ENCODE peak calls at places on chromosome 20, in six cellular contexts. E is CD4-positive, alpha-beta T cell; C is A673; A is endothelial cell; T is foreskin fibroblast; K is ascending aorta. P is an unnamed sample.
A peak's percentile ranks its signal among the peaks of the same experiment; 100 is the strongest.

GRCh38 chr20:45833030-45833882 is at the start of gene SNX21:
- DNase-seq in E (no peak), C (peak; percentile 67), A (peak; percentile 80), T (peak; percentile 96), K (peak; percentile 95), P (peak; percentile 66)

GRCh38 chr20:57708694-57709673 is 831 bp downstream of the PMEPA1 start:
- DNase-seq in E (peak; percentile 46), C (peak; percentile 22), A (peak; percentile 28), T (peak; percentile 31), K (peak; percentile 79), P (no peak)

GRCh38 chr20:47784599-47785320 is 521 bp downstream of the SULF2 start:
- DNase-seq in E (no peak), C (peak; percentile 49), A (peak; percentile 53), T (peak; percentile 53), K (no peak), P (no peak)

GRCh38 chr20:35954200-35954906 is at the start of gene SCAND1:
- DNase-seq in E (peak; percentile 95), C (peak; percentile 98), A (peak; percentile 98), T (peak; percentile 99), K (peak; percentile 96), P (peak; percentile 69)

GRCh38 chr20:6916938-6917337 is 149.5 kb downstream of the BMP2 start:
- DNase-seq in E (no peak), C (no peak), A (no peak), T (no peak), K (no peak), P (no peak)

GRCh38 chr20:59718071-59718470 is 113.7 kb downstream of the PHACTR3 start:
- DNase-seq in E (no peak), C (no peak), A (no peak), T (no peak), K (peak; percentile 43), P (no peak)

GRCh38 chr20:37992802-37993538 is 40.3 kb downstream of the TTI1 start:
- DNase-seq in E (no peak), C (peak; percentile 69), A (no peak), T (peak; percentile 88), K (no peak), P (no peak)

GRCh38 chr20:15642676-15643075 is 930.6 kb downstream of the KIF16B start:
- DNase-seq in E (no peak), C (no peak), A (no peak), T (peak; percentile 68), K (no peak), P (no peak)

GRCh38 chr20:63652192-63652980 is 838 bp downstream of the STMN3 start:
- DNase-seq in E (no peak), C (peak; percentile 65), A (no peak), T (peak; percentile 41), K (no peak), P (no peak)

GRCh38 chr20:44552950-44553908 is 29.1 kb upstream of the PKIG start:
- DNase-seq in E (no peak), C (peak; percentile 24), A (no peak), T (peak; percentile 87), K (no peak), P (no peak)

GRCh38 chr20:51385941-51386530 is 156.5 kb downstream of the NFATC2 start:
- DNase-seq in E (peak; percentile 28), C (peak; percentile 57), A (peak; percentile 52), T (peak; percentile 64), K (no peak), P (no peak)

GRCh38 chr20:61510778-61511330 is 258.8 kb downstream of the CDH4 start:
- DNase-seq in E (no peak), C (no peak), A (no peak), T (no peak), K (no peak), P (no peak)

GRCh38 chr20:46347831-46348230 is 39.5 kb upstream of the CDH22 start:
- DNase-seq in E (no peak), C (no peak), A (no peak), T (no peak), K (no peak), P (no peak)

GRCh38 chr20:44087051-44087856 is 99.7 kb downstream of the JPH2 start:
- DNase-seq in E (no peak), C (no peak), A (no peak), T (no peak), K (peak; percentile 52), P (no peak)

GRCh38 chr20:348972-349841 is 2.3 kb downstream of the NRSN2 start:
- DNase-seq in E (no peak), C (no peak), A (no peak), T (no peak), K (no peak), P (no peak)

GRCh38 chr20:11015440-11015839 is 341.6 kb upstream of the JAG1 start:
- DNase-seq in E (no peak), C (no peak), A (no peak), T (no peak), K (no peak), P (no peak)

GRCh38 chr20:32189123-32189410 is 18.5 kb downstream of the PLAGL2 start:
- DNase-seq in E (no peak), C (no peak), A (no peak), T (no peak), K (no peak), P (no peak)

GRCh38 chr20:32189691-32190607 is 17.6 kb downstream of the PLAGL2 start:
- DNase-seq in E (peak; percentile 27), C (peak; percentile 60), A (peak; percentile 46), T (peak; percentile 67), K (no peak), P (no peak)

GRCh38 chr20:32191422-32191821 is 16.1 kb downstream of the PLAGL2 start:
- DNase-seq in E (no peak), C (no peak), A (no peak), T (no peak), K (no peak), P (no peak)

GRCh38 chr20:32191873-32192272 is 15.7 kb downstream of the PLAGL2 start:
- DNase-seq in E (no peak), C (no peak), A (no peak), T (no peak), K (no peak), P (no peak)

DNA sequence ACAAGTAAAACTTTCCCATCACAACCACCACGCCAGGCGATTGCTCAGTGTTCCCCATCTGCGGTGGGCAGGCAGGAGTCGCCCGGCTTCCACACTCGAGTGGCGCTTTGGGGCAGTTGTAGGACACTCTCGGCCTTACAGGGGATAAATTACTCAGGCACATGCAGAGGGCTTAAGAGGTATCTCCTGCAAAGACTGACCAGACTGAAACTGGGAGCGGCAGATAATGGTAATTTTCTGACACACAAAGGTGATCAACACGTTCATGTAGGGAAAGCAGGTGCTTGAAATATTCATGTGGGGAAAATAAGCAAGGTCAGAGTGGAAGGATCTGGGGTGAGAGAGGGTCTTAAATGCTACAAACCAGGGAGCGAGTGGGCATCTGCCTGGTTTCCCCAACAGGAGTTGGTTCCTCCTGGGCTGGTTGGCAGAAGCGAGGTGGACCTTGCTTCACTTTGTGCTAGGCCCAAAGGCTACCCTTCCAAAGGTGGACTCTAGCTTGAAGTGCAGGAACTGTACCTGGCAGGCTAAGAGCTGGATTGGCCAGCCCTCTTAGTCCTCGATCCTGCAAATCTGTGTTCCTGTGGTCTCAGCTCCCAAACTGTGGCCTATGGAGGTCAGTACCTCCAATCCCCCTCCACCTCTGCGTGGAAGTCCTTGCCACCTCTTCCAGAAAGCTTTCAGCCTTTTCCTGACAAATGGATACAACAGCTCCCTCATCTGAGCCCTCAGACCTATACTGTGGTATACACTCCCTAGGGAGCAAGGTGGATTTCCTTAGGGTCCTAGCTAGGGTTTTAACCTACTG is 16.7 kb downstream of the PLAGL2 start:
- DNase-seq in E (no peak), C (no peak), A (no peak), T (no peak), K (no peak), P (no peak)
- TF ChIP-seq CTCF in E (no peak), C (no peak), A (no peak), T (no peak), K (no peak), P (no peak)

GRCh38 chr20:13105071-13105470 is 96.3 kb downstream of the SPTLC3 start:
- DNase-seq in E (no peak), C (no peak), A (no peak), T (no peak), K (no peak), P (no peak)
- TF ChIP-seq CTCF in E (no peak), C (no peak), A (no peak), T (no peak), K (no peak), P (no peak)

GRCh38 chr20:19815553-19815991 is 57.5 kb downstream of the RIN2 start:
- DNase-seq in E (no peak), C (peak; percentile 82), A (no peak), T (peak; percentile 97), K (peak; percentile 81), P (no peak)
- TF ChIP-seq CTCF in E (no peak), C (peak; percentile 29), A (no peak), T (no peak), K (no peak), P (no peak)

GRCh38 chr20:23517719-23518118 is 26.8 kb downstream of the CST8 start:
- DNase-seq in E (no peak), C (no peak), A (no peak), T (no peak), K (no peak), P (no peak)

GRCh38 chr20:23513164-23513563 is 22.2 kb downstream of the CST8 start:
- DNase-seq in E (no peak), C (no peak), A (no peak), T (no peak), K (no peak), P (no peak)

GRCh38 chr20:23519556-23519955 is 28.6 kb downstream of the CST8 start:
- DNase-seq in E (no peak), C (no peak), A (no peak), T (no peak), K (no peak), P (no peak)

GRCh38 chr20:23515250-23515939 is 24.5 kb downstream of the CST8 start:
- DNase-seq in E (no peak), C (no peak), A (no peak), T (no peak), K (no peak), P (no peak)

DNA sequence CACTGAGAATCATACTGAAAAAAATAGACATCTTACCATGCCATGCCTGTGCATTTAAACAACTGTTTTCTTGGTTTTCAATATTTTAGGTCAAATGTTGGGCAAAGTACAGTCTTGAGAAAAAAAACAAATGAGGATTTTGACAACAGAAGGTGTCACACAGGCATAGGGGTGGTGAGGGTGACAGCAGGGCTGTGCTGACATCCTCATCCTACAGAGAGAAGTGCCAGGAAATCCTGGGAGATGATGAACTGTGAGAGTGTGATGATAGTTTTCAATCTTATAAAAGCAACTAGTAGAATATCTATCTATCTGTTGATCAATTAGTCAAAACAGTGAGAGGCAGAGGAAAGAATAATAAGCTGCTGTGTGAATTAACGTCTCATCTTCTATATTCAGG is 23.9 kb downstream of the CST8 start:
- DNase-seq in E (no peak), C (no peak), A (no peak), T (no peak), K (no peak), P (no peak)
- TF ChIP-seq CTCF in E (no peak), C (no peak), A (no peak), T (no peak), K (no peak), P (no peak)